ENCODE peak calls at places on chromosome 10, in nine cellular contexts. Q, V, J, E, Y, C, K, Z and S are unnamed samples.
A peak's percentile ranks its signal among the peaks of the same experiment; 100 is the strongest.

GRCh38 chr10:2963889-2964631 is 103.3 kb upstream of the PFKP start:
- DNase-seq in V (no peak), C (no peak), Z (no peak), K (no peak), E (no peak), J (no peak), Y (no peak), Q (no peak), S (no peak)

GRCh38 chr10:33291053-33291592 is 43.3 kb downstream of the NRP1 start:
- DNase-seq in C (no peak), E (no peak), V (peak; percentile 72), Q (peak; percentile 94), Y (peak; percentile 68), J (peak; percentile 73), K (peak; percentile 81), Z (no peak), S (peak; percentile 90)

GRCh38 chr10:63886281-63887025 is 365.3 kb downstream of the REEP3 start:
- DNase-seq in E (no peak), K (no peak), Z (no peak), V (no peak), J (no peak), Y (no peak), Q (no peak), C (no peak), S (no peak)

GRCh38 chr10:78579995-78580394 is 488.8 kb upstream of the ZMIZ1 start:
- DNase-seq in Z (no peak), K (no peak), Y (peak; percentile 87), J (no peak), C (no peak), Q (peak; percentile 82), V (no peak), E (no peak), S (no peak)

GRCh38 chr10:124174071-124174566 is 80.7 kb upstream of the CHST15 start:
- DNase-seq in V (no peak), E (peak; percentile 41), J (no peak), C (no peak), Y (no peak), Z (no peak), Q (no peak), K (no peak), S (no peak)

GRCh38 chr10:127449491-127449890 is 99.6 kb upstream of the NPS start:
- DNase-seq in C (no peak), Y (no peak), K (no peak), Z (no peak), V (no peak), Q (no peak), J (no peak), E (no peak), S (no peak)

GRCh38 chr10:13299437-13300287 is at the start of gene PHYH:
- DNase-seq in E (peak; percentile 95), C (peak; percentile 91), Q (peak; percentile 80), V (peak; percentile 87), K (peak; percentile 64), J (peak; percentile 77), Y (peak; percentile 92), Z (peak; percentile 62), S (peak; percentile 82)

GRCh38 chr10:11832042-11832441 is 8.9 kb downstream of the PROSER2 start:
- DNase-seq in E (no peak), V (no peak), C (no peak), Z (no peak), Y (no peak), Q (no peak), J (peak; percentile 16), K (no peak), S (no peak)

GRCh38 chr10:124612611-124613498 is 131.3 kb downstream of the FAM53B start:
- DNase-seq in K (no peak), Z (no peak), E (peak; percentile 72), Y (peak; percentile 56), C (no peak), J (peak; percentile 63), Q (peak; percentile 27), V (no peak), S (peak; percentile 43)

GRCh38 chr10:91745086-91745831 is 53.0 kb upstream of the TNKS2 start:
- DNase-seq in K (no peak), Z (peak; percentile 21), E (no peak), Q (peak; percentile 21), V (no peak), C (no peak), J (peak; percentile 15), Y (peak; percentile 48), S (peak; percentile 54)
- TF ChIP-seq CTCF in K (peak; percentile 37), Z (peak; percentile 64), E (peak; percentile 11), Q (peak; percentile 27), V (peak; percentile 28), C (no peak), J (peak; percentile 17), Y (peak; percentile 41), S (peak; percentile 59)

GRCh38 chr10:103395754-103396066 is 565 bp downstream of the ATP5MK start:
- DNase-seq in V (no peak), J (peak; percentile 0), C (peak; percentile 38), E (no peak), K (no peak), Y (peak; percentile 38), Z (no peak), Q (peak; percentile 19), S (peak; percentile 39)

GRCh38 chr10:103396789-103397087 is 312 bp downstream of the PDCD11 start:
- DNase-seq in K (no peak), C (peak; percentile 36), J (no peak), Z (no peak), E (no peak), V (no peak), Y (no peak), Q (no peak), S (no peak)

GRCh38 chr10:103396067-103396788 is at the start of the genes ATP5MK and PDCD11:
- DNase-seq in E (peak; percentile 99), C (peak; percentile 97), Z (peak; percentile 91), J (peak; percentile 97), K (peak; percentile 87), Y (peak; percentile 99), Q (peak; percentile 98), V (peak; percentile 97), S (peak; percentile 99)

GRCh38 chr10:103397191-103397825 is 882 bp downstream of the PDCD11 start:
- DNase-seq in V (no peak), J (peak; percentile 8), E (no peak), Y (peak; percentile 4), C (no peak), K (no peak), Z (no peak), Q (no peak), S (peak; percentile 6)

GRCh38 chr10:103394180-103394579 is 2.1 kb downstream of the ATP5MK start:
- DNase-seq in Y (peak; percentile 4), J (peak; percentile 4), Q (peak; percentile 50), Z (no peak), V (no peak), C (peak; percentile 37), K (no peak), E (no peak), S (peak; percentile 7)
- TF ChIP-seq CTCF in Y (no peak), J (no peak), Q (no peak), Z (no peak), V (no peak), C (no peak), K (no peak), E (no peak), S (no peak)

DNA sequence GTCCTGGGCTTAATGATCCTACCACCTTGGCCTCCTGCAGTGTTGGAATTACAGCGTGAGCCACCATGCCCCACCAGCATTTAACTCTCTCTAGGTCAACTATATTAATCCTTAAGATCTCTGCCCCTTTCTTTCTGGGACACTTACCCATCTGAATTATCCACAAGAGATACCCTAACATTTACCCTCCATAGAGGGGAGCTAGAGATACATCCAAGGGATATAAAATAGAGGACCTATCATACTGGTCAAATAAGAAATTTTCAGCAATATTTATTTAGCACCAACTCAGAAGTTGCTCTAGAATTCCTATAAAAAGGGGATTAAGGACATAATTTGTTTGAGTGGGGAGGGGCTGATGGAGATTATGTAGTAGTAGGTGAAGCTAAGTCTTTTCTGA is 96.5 kb downstream of the OTUD1 start:
- DNase-seq in Q (no peak), C (no peak), E (no peak), V (no peak), J (no peak), Y (no peak), K (no peak), Z (no peak), S (no peak)
- TF ChIP-seq CTCF in Q (no peak), C (no peak), E (no peak), V (no peak), J (peak; percentile 40), Y (no peak), K (peak; percentile 39), Z (no peak), S (no peak)

GRCh38 chr10:119460369-119461195 is 81.9 kb downstream of the RGS10 start:
- DNase-seq in K (no peak), C (no peak), Y (no peak), Q (no peak), V (no peak), Z (no peak), E (no peak), J (no peak), S (no peak)
- TF ChIP-seq CTCF in K (no peak), C (no peak), Y (no peak), Q (no peak), V (no peak), Z (no peak), E (no peak), J (no peak), S (no peak)

GRCh38 chr10:108757946-108758345 is 1165.4 kb downstream of the XPNPEP1 start:
- DNase-seq in K (no peak), C (no peak), Q (peak; percentile 61), Y (no peak), V (no peak), E (no peak), Z (no peak), J (no peak), S (no peak)

GRCh38 chr10:108755661-108756060 is 1167.7 kb downstream of the XPNPEP1 start:
- DNase-seq in C (no peak), Z (no peak), V (no peak), Y (no peak), Q (peak; percentile 87), E (no peak), J (peak; percentile 9), K (no peak), S (no peak)
- TF ChIP-seq CTCF in C (no peak), Z (no peak), V (no peak), Y (no peak), Q (no peak), E (no peak), J (no peak), K (no peak), S (no peak)

GRCh38 chr10:121380211-121380610 is 218.0 kb downstream of the FGFR2 start:
- DNase-seq in V (no peak), K (no peak), J (no peak), C (no peak), E (no peak), Y (no peak), Q (no peak), Z (no peak), S (no peak)
- TF ChIP-seq CTCF in V (no peak), K (no peak), J (no peak), C (no peak), E (no peak), Y (no peak), Q (no peak), Z (no peak), S (no peak)